ENCODE peak calls at places on chromosomes 3 and 15, in six cellular contexts. One of them, this sample, is unnamed. For H3K4me1, the result is how much of the 10 kb centered on the place peaks cover.

GRCh38 chr15:64045774-64046346 is 425 bp downstream of the DAPK2 start:
- DNase-seq in stomach: peak
- DNase-seq in sigmoid colon: no peak
- DNase-seq in thoracic aorta: no peak
- DNase-seq in right lobe of liver: peak
- DNase-seq in IMR-90: no peak
- DNase-seq in this sample: no peak

GRCh38 chr3:150351398-150351797 is 56.7 kb upstream of the TSC22D2 start:
- DNase-seq in stomach: no peak
- DNase-seq in sigmoid colon: no peak
- DNase-seq in thoracic aorta: no peak
- DNase-seq in right lobe of liver: no peak
- DNase-seq in IMR-90: no peak
- DNase-seq in this sample: no peak

GRCh38 chr15:74209997-74210573 is 7.5 kb upstream of the STRA6 start:
- DNase-seq in stomach: no peak
- DNase-seq in sigmoid colon: no peak
- DNase-seq in thoracic aorta: no peak
- DNase-seq in right lobe of liver: no peak
- DNase-seq in IMR-90: peak
- DNase-seq in this sample: no peak

GRCh38 chr15:81751321-81751720 is 294.5 kb downstream of the MEX3B start:
- DNase-seq in stomach: no peak
- DNase-seq in sigmoid colon: no peak
- DNase-seq in thoracic aorta: no peak
- DNase-seq in right lobe of liver: no peak
- DNase-seq in IMR-90: no peak
- DNase-seq in this sample: no peak

GRCh38 chr3:12440927-12441326 is 43.4 kb upstream of the TSEN2 start:
- DNase-seq in stomach: no peak
- DNase-seq in sigmoid colon: peak
- DNase-seq in thoracic aorta: peak
- DNase-seq in right lobe of liver: no peak
- DNase-seq in IMR-90: peak
- DNase-seq in this sample: peak

GRCh38 chr3:172258616-172259015 is 189.6 kb downstream of the GHSR start:
- DNase-seq in stomach: no peak
- DNase-seq in sigmoid colon: peak
- DNase-seq in thoracic aorta: no peak
- DNase-seq in right lobe of liver: no peak
- DNase-seq in IMR-90: peak
- DNase-seq in this sample: no peak

GRCh38 chr3:48926425-48927392 is 8.1 kb downstream of the ARIH2 start:
- DNase-seq in stomach: no peak
- DNase-seq in sigmoid colon: no peak
- DNase-seq in thoracic aorta: no peak
- DNase-seq in right lobe of liver: no peak
- DNase-seq in IMR-90: no peak
- DNase-seq in this sample: no peak

GRCh38 chr15:88400591-88400990 is 66.6 kb downstream of the MRPL46 start:
- DNase-seq in stomach: no peak
- DNase-seq in sigmoid colon: no peak
- DNase-seq in thoracic aorta: no peak
- DNase-seq in right lobe of liver: no peak
- DNase-seq in IMR-90: no peak
- DNase-seq in this sample: no peak

GRCh38 chr3:23590424-23590823 is 215.3 kb upstream of the UBE2E1 start:
- DNase-seq in stomach: no peak
- DNase-seq in sigmoid colon: no peak
- DNase-seq in thoracic aorta: no peak
- DNase-seq in right lobe of liver: no peak
- DNase-seq in IMR-90: no peak
- DNase-seq in this sample: no peak

GRCh38 chr3:46734773-46735172 is 17.1 kb upstream of the PRSS50 start:
- DNase-seq in stomach: peak
- DNase-seq in sigmoid colon: no peak
- DNase-seq in thoracic aorta: no peak
- DNase-seq in right lobe of liver: no peak
- DNase-seq in IMR-90: no peak
- DNase-seq in this sample: peak

GRCh38 chr15:57030011-57030410 is 111.6 kb downstream of the TCF12 start:
- DNase-seq in stomach: no peak
- DNase-seq in sigmoid colon: no peak
- DNase-seq in thoracic aorta: no peak
- DNase-seq in right lobe of liver: no peak
- DNase-seq in IMR-90: no peak
- DNase-seq in this sample: no peak

GRCh38 chr3:172210355-172210754 is 171.0 kb downstream of the FNDC3B start:
- DNase-seq in stomach: no peak
- DNase-seq in sigmoid colon: no peak
- DNase-seq in thoracic aorta: no peak
- DNase-seq in right lobe of liver: no peak
- DNase-seq in IMR-90: peak
- DNase-seq in this sample: no peak

GRCh38 chr3:17356581-17356980 is 385.9 kb downstream of the TBC1D5 start:
- DNase-seq in stomach: no peak
- DNase-seq in sigmoid colon: no peak
- DNase-seq in thoracic aorta: no peak
- DNase-seq in right lobe of liver: no peak
- DNase-seq in IMR-90: no peak
- DNase-seq in this sample: no peak

GRCh38 chr3:186519021-186519658 is 25.0 kb downstream of the CRYGS start:
- DNase-seq in stomach: no peak
- DNase-seq in sigmoid colon: no peak
- DNase-seq in thoracic aorta: no peak
- DNase-seq in right lobe of liver: no peak
- DNase-seq in IMR-90: no peak
- DNase-seq in this sample: no peak

GRCh38 chr3:100575704-100576103 is 33.7 kb upstream of the ADGRG7 start:
- DNase-seq in stomach: no peak
- DNase-seq in sigmoid colon: no peak
- DNase-seq in thoracic aorta: no peak
- DNase-seq in right lobe of liver: no peak
- DNase-seq in IMR-90: no peak
- DNase-seq in this sample: no peak
- H3K4me1 ChIP-seq in stomach: under half
- H3K4me1 ChIP-seq in sigmoid colon: under half
- H3K4me1 ChIP-seq in thoracic aorta: under half
- H3K4me1 ChIP-seq in right lobe of liver: under half
- H3K4me1 ChIP-seq in IMR-90: under half
- H3K4me1 ChIP-seq in this sample: under half

GRCh38 chr15:63041982-63042878 is at the start of gene TPM1:
- DNase-seq in stomach: peak
- DNase-seq in sigmoid colon: peak
- DNase-seq in thoracic aorta: peak
- DNase-seq in right lobe of liver: peak
- DNase-seq in IMR-90: peak
- DNase-seq in this sample: peak
- TF ChIP-seq CTCF in stomach: no peak
- TF ChIP-seq CTCF in sigmoid colon: no peak
- TF ChIP-seq CTCF in thoracic aorta: no peak
- TF ChIP-seq CTCF in right lobe of liver: no peak
- TF ChIP-seq CTCF in IMR-90: peak
- TF ChIP-seq CTCF in this sample: no peak

GRCh38 chr3:179663093-179663492 is 10.3 kb downstream of the USP13 start:
- DNase-seq in stomach: no peak
- DNase-seq in sigmoid colon: no peak
- DNase-seq in thoracic aorta: no peak
- DNase-seq in right lobe of liver: no peak
- DNase-seq in IMR-90: no peak
- DNase-seq in this sample: no peak

GRCh38 chr3:179666436-179667035 is 13.7 kb downstream of the USP13 start:
- DNase-seq in stomach: peak
- DNase-seq in sigmoid colon: no peak
- DNase-seq in thoracic aorta: no peak
- DNase-seq in right lobe of liver: no peak
- DNase-seq in IMR-90: no peak
- DNase-seq in this sample: no peak

GRCh38 chr3:179661777-179662176 is 8.9 kb downstream of the USP13 start:
- DNase-seq in stomach: no peak
- DNase-seq in sigmoid colon: no peak
- DNase-seq in thoracic aorta: no peak
- DNase-seq in right lobe of liver: no peak
- DNase-seq in IMR-90: no peak
- DNase-seq in this sample: no peak

GRCh38 chr3:179668429-179668828 is 15.6 kb downstream of the USP13 start:
- DNase-seq in stomach: no peak
- DNase-seq in sigmoid colon: no peak
- DNase-seq in thoracic aorta: no peak
- DNase-seq in right lobe of liver: no peak
- DNase-seq in IMR-90: no peak
- DNase-seq in this sample: no peak

GRCh38 chr3:179666030-179666429 is 13.2 kb downstream of the USP13 start:
- DNase-seq in stomach: no peak
- DNase-seq in sigmoid colon: no peak
- DNase-seq in thoracic aorta: no peak
- DNase-seq in right lobe of liver: no peak
- DNase-seq in IMR-90: no peak
- DNase-seq in this sample: no peak
- H3K27ac ChIP-seq in stomach: no peak
- H3K27ac ChIP-seq in sigmoid colon: no peak
- H3K27ac ChIP-seq in thoracic aorta: no peak
- H3K27ac ChIP-seq in right lobe of liver: no peak
- H3K27ac ChIP-seq in IMR-90: no peak
- H3K27ac ChIP-seq in this sample: peak

GRCh38 chr3:52230889-52231499 is 5.5 kb upstream of the TLR9 start:
- DNase-seq in stomach: no peak
- DNase-seq in sigmoid colon: no peak
- DNase-seq in thoracic aorta: no peak
- DNase-seq in right lobe of liver: no peak
- DNase-seq in IMR-90: no peak
- DNase-seq in this sample: no peak
- H3K4me1 ChIP-seq in stomach: under half
- H3K4me1 ChIP-seq in sigmoid colon: under half
- H3K4me1 ChIP-seq in thoracic aorta: under half
- H3K4me1 ChIP-seq in right lobe of liver: under half
- H3K4me1 ChIP-seq in IMR-90: under half
- H3K4me1 ChIP-seq in this sample: under half

GRCh38 chr3:37945803-37946530 is 44.6 kb upstream of the VILL start:
- DNase-seq in stomach: no peak
- DNase-seq in sigmoid colon: no peak
- DNase-seq in thoracic aorta: no peak
- DNase-seq in right lobe of liver: no peak
- DNase-seq in IMR-90: peak
- DNase-seq in this sample: no peak
- TF ChIP-seq CTCF in stomach: no peak
- TF ChIP-seq CTCF in sigmoid colon: no peak
- TF ChIP-seq CTCF in thoracic aorta: no peak
- TF ChIP-seq CTCF in right lobe of liver: no peak
- TF ChIP-seq CTCF in IMR-90: no peak
- TF ChIP-seq CTCF in this sample: no peak

DNA sequence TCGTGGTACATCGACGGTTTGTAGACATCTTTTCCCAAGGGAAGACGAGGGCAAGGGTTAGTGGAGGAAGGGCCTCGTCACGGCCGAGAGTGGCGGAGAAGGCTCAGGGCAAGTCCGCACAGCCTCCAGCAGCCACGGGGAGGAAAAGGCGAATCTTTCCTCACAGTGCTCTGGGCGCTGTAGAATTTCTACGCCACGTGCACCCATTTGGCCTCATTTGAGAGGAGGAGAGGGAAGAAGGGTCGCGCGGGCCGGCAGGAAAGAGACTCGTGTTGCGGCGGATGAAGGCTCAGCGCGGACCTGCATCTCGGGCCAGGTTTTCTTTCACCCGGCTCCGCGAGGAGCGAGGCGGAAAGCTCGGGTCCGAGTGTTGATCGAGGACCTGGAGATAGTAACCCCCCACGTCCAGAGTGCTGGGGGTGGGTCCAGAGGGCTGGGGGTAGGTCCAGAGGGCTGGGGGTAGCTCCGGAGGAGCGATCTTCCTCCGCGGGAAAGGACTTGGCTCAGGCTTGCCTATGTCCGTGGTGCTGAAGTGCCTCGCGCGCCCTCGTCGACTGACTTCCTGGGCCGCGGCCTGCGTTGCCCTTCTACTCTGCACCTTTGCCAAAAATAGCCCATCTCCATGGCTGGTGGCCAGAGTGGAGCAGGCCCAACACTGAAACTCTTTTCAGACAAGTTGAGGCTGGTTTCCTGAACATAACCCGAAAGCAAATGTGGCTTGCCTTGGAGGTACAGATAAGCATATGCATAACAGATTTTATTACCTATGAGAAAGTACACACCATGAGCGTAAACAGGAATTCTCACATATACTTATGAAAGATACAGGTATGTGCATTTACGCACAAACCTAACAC is 1.1 kb downstream of the SLC35G2 start:
- DNase-seq in stomach: peak
- DNase-seq in sigmoid colon: peak
- DNase-seq in thoracic aorta: peak
- DNase-seq in right lobe of liver: peak
- DNase-seq in IMR-90: peak
- DNase-seq in this sample: peak
- H3K27ac ChIP-seq in stomach: no peak
- H3K27ac ChIP-seq in sigmoid colon: peak
- H3K27ac ChIP-seq in thoracic aorta: peak
- H3K27ac ChIP-seq in right lobe of liver: peak
- H3K27ac ChIP-seq in IMR-90: peak
- H3K27ac ChIP-seq in this sample: peak

This sample was measured in right atrium auricular region.